ENCODE peak calls at places on chromosomes 13 and 19, in six cellular contexts. F is NB4, V is thyroid gland, M is dorsolateral prefrontal cortex, E is kidney epithelial cell, R is endothelial cell. J is an unnamed sample.
A peak's percentile ranks its signal among the peaks of the same experiment; 100 is the strongest.

GRCh38 chr19:57105976-57106610 is 13.7 kb upstream of the USP29 start:
- DNase-seq in F (no peak), V (no peak), M (no peak), E (no peak), R (no peak), J (no peak)

GRCh38 chr13:110524484-110525254 is 36.9 kb downstream of the RAB20 start:
- DNase-seq in F (peak; percentile 87), V (peak; percentile 97), M (no peak), E (no peak), R (no peak), J (peak; percentile 13)

GRCh38 chr13:33185853-33186252 is 99.7 kb downstream of the STARD13 start:
- DNase-seq in F (no peak), V (no peak), M (no peak), E (no peak), R (no peak), J (no peak)

GRCh38 chr13:63092461-63092860 is 1676.8 kb upstream of the PCDH20 start:
- DNase-seq in F (no peak), V (no peak), M (no peak), E (no peak), R (no peak), J (no peak)

GRCh38 chr19:21947775-21948174 is 63.0 kb downstream of the ZNF208 start:
- DNase-seq in F (peak; percentile 33), V (no peak), M (no peak), E (no peak), R (no peak), J (no peak)

GRCh38 chr13:109790951-109791605 is 4.7 kb upstream of the IRS2 start:
- DNase-seq in F (peak; percentile 94), V (peak; percentile 45), M (no peak), E (no peak), R (no peak), J (peak; percentile 33)

GRCh38 chr13:85347251-85347650 is 452.0 kb downstream of the SLITRK6 start:
- DNase-seq in F (no peak), V (no peak), M (no peak), E (no peak), R (no peak), J (no peak)

GRCh38 chr19:46731007-46731501 is 14.1 kb upstream of the PRKD2 start:
- DNase-seq in F (peak; percentile 100), V (no peak), M (no peak), E (peak; percentile 75), R (no peak), J (no peak)

GRCh38 chr19:33488826-33489225 is 32.8 kb downstream of the PEPD start:
- DNase-seq in F (no peak), V (no peak), M (peak; percentile 4), E (no peak), R (no peak), J (no peak)

GRCh38 chr19:46731584-46731983 is 14.3 kb upstream of the FKRP start:
- DNase-seq in F (peak; percentile 94), V (no peak), M (no peak), E (no peak), R (no peak), J (no peak)

GRCh38 chr13:26964278-26965057 is 203.9 kb upstream of the GPR12 start:
- DNase-seq in F (peak; percentile 97), V (no peak), M (no peak), E (no peak), R (no peak), J (no peak)

GRCh38 chr19:10461047-10461949 is 41.0 kb downstream of the PDE4A start:
- DNase-seq in F (peak; percentile 97), V (peak; percentile 81), M (peak; percentile 80), E (peak; percentile 51), R (peak; percentile 97), J (peak; percentile 95)

GRCh38 chr13:39655569-39656324 is at the start of gene COG6:
- DNase-seq in F (peak; percentile 93), V (peak; percentile 91), M (peak; percentile 91), E (peak; percentile 58), R (peak; percentile 98), J (peak; percentile 93)

GRCh38 chr19:12163841-12164240 is 945 bp downstream of the ZNF136 start:
- DNase-seq in F (peak; percentile 18), V (no peak), M (no peak), E (no peak), R (no peak), J (no peak)

GRCh38 chr13:53249236-53249635 is 220.6 kb downstream of the OLFM4 start:
- DNase-seq in F (no peak), V (no peak), M (no peak), E (no peak), R (no peak), J (no peak)

GRCh38 chr13:44340508-44340907 is 33.1 kb upstream of the SERP2 start:
- DNase-seq in F (no peak), V (no peak), M (no peak), E (no peak), R (no peak), J (no peak)

GRCh38 chr13:44336934-44337333 is 36.7 kb upstream of the SERP2 start:
- DNase-seq in F (no peak), V (no peak), M (no peak), E (no peak), R (no peak), J (no peak)

GRCh38 chr13:44335463-44335862 is 38.2 kb upstream of the SERP2 start:
- DNase-seq in F (no peak), V (no peak), M (no peak), E (no peak), R (no peak), J (no peak)

GRCh38 chr13:44334751-44335150 is 38.9 kb upstream of the SERP2 start:
- DNase-seq in F (no peak), V (no peak), M (no peak), E (no peak), R (no peak), J (no peak)

GRCh38 chr13:44337581-44337980 is 36.0 kb upstream of the SERP2 start:
- DNase-seq in F (no peak), V (no peak), M (no peak), E (no peak), R (no peak), J (no peak)
- TF ChIP-seq CTCF in F (no peak), V (no peak), M (no peak), E (no peak), R (no peak), J (no peak)

DNA sequence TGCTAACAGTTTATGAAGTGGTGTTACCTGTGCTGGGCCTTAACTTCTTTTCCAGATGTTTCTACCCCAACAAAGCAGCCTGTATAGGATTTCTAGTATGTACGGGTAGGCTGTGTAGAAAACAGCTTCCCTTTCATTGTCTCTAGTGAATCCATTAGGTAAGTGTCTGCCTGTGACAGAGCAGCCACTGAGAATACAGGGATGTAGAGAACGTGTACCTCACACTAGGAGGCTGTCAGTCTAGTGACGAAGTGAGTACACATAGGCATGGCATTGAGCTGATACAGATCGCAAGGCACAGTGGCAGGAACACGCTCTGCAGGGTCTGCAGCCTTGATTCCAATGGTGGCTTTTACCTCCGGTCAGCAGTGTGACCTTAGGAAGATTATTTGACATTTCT is 117.7 kb downstream of the SHISA2 start:
- DNase-seq in F (no peak), V (no peak), M (no peak), E (no peak), R (no peak), J (no peak)
- TF ChIP-seq CTCF in F (no peak), V (no peak), M (no peak), E (no peak), R (no peak), J (no peak)

DNA sequence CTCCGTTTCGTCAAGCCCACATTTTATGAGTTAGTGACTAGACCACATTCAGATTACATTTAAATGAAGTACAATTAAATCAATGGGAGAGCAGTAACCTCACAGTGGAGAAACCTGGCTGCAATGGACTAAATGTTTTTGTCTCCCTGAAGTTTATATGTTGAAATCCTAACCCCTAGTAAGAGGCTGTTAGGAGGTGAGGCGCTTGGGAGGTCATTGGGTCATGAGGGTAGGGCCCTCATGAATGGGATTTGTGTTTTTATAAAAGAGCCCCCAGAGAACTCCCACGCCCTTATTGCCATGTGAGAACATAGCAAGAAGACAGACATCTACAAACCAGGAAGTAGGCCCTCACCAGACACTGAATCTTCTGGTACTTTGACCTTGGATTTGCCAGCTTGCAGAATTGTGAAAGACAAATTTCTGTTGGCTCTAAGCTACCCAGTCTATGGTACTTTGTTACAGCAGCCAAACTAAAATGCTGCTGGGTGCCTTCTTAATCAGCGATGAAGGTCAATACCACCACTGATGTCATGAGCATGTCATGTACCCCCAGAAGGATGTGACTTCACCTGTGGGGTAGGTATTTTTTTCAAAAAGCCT is 96.2 kb upstream of the SPATA13 start:
- DNase-seq in F (peak; percentile 29), V (no peak), M (no peak), E (no peak), R (no peak), J (no peak)
- TF ChIP-seq CTCF in F (no peak), V (no peak), M (no peak), E (no peak), R (no peak), J (no peak)

GRCh38 chr13:28680541-28680940 is 21.6 kb downstream of the POMP start:
- DNase-seq in F (no peak), V (no peak), M (no peak), E (no peak), R (no peak), J (no peak)

GRCh38 chr13:28678809-28679208 is 19.9 kb downstream of the POMP start:
- DNase-seq in F (no peak), V (no peak), M (no peak), E (no peak), R (no peak), J (no peak)

GRCh38 chr13:28684257-28684656 is 25.3 kb downstream of the POMP start:
- DNase-seq in F (no peak), V (no peak), M (no peak), E (no peak), R (no peak), J (no peak)

GRCh38 chr13:28685114-28685513 is 26.2 kb downstream of the POMP start:
- DNase-seq in F (no peak), V (no peak), M (no peak), E (no peak), R (no peak), J (no peak)

DNA sequence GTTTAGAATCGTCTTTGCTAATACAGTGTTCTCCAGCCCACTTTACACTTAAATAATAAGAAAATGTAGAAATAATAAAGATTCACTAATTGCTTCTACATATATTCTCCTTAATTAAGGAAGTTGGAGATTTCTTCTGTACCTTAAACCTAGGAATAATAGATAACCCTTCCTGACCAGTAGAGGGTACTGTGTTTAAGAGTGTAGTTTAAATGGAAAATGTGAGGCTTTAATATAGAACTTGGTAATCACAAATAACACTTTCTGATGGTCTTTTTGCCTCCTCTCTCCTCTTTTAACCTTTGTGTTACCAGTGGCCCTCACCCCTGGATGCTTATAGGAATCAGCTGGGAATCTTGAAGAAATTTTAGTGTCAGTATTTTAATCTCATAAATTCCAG is 20.7 kb downstream of the POMP start:
- DNase-seq in F (peak; percentile 27), V (no peak), M (no peak), E (no peak), R (no peak), J (no peak)
- TF ChIP-seq CTCF in F (no peak), V (no peak), M (peak; percentile 51), E (peak; percentile 29), R (peak; percentile 36), J (no peak)